ENCODE peak calls at places on chromosomes 3 and 15, in four cellular contexts. H is AG20443; A is ACHN; L is stimulated activated CD8-positive, alpha-beta memory T cell treated with anti-CD3 and anti-CD28 coated beads, Interleukin-4, amount 100 ng/mL, for 48 hours. F is an unnamed sample.

GRCh38 chr3:71372911-71373637 is 210.5 kb downstream of the FOXP1 start:
- DNase-seq in H (no peak), L (no peak), A (no peak), F (no peak)

GRCh38 chr3:51371943-51372557 is 13.0 kb upstream of the MANF start:
- DNase-seq in A (peak), L (peak), H (peak), F (peak)

GRCh38 chr3:160739079-160739478 is 17.0 kb upstream of the PPM1L start:
- DNase-seq in A (no peak), H (no peak), L (no peak), F (no peak)

GRCh38 chr15:72034859-72035650 is 82.9 kb downstream of the MYO9A start:
- DNase-seq in H (no peak), A (no peak), L (no peak), F (no peak)

GRCh38 chr3:126344380-126345041 is 12.7 kb downstream of the KLF15 start:
- DNase-seq in L (no peak), A (no peak), H (no peak), F (no peak)

GRCh38 chr3:12318758-12319621 is 30.1 kb downstream of the PPARG start:
- DNase-seq in L (no peak), A (no peak), H (no peak), F (no peak)

GRCh38 chr3:25257026-25257425 is 171.0 kb upstream of the RARB start:
- DNase-seq in L (no peak), H (no peak), A (no peak), F (peak)

GRCh38 chr15:29822685-29823459 is 604 bp upstream of the TJP1 start:
- DNase-seq in L (peak), H (peak), A (peak), F (peak)

GRCh38 chr15:92616621-92617179 is 38.9 kb downstream of the FAM174B start:
- DNase-seq in L (no peak), H (no peak), A (no peak), F (no peak)

F was measured in RCC 7860.